ENCODE peak calls at places on chromosomes 2 and 18, in four cellular contexts. One of them, this sample, is unnamed.

GRCh38 chr2:120448427-120448826 is 102.5 kb downstream of the INHBB start:
- DNase-seq in ovary: no peak
- DNase-seq in RWPE1: no peak
- DNase-seq in activated CD8-positive, alpha-beta T cell treated with anti-CD3 and anti-CD28 coated beads for 36 hours: no peak
- DNase-seq in this sample: no peak

GRCh38 chr18:9722691-9723090 is 14.6 kb downstream of the RAB31 start:
- DNase-seq in ovary: no peak
- DNase-seq in RWPE1: no peak
- DNase-seq in activated CD8-positive, alpha-beta T cell treated with anti-CD3 and anti-CD28 coated beads for 36 hours: no peak
- DNase-seq in this sample: peak

GRCh38 chr18:23967321-23968089 is 47.0 kb upstream of the TTC39C start:
- DNase-seq in RWPE1: no peak
- DNase-seq in ovary: no peak
- DNase-seq in activated CD8-positive, alpha-beta T cell treated with anti-CD3 and anti-CD28 coated beads for 36 hours: peak
- DNase-seq in this sample: no peak

GRCh38 chr2:149446735-149447134 is 116.3 kb downstream of the LYPD6 start:
- DNase-seq in activated CD8-positive, alpha-beta T cell treated with anti-CD3 and anti-CD28 coated beads for 36 hours: no peak
- DNase-seq in ovary: no peak
- DNase-seq in RWPE1: no peak
- DNase-seq in this sample: no peak

GRCh38 chr18:79259218-79259617 is 136.5 kb upstream of the NFATC1 start:
- DNase-seq in RWPE1: no peak
- DNase-seq in activated CD8-positive, alpha-beta T cell treated with anti-CD3 and anti-CD28 coated beads for 36 hours: no peak
- DNase-seq in ovary: no peak
- DNase-seq in this sample: no peak

GRCh38 chr2:96241901-96242611 is 23.7 kb downstream of the TMEM127 start:
- DNase-seq in ovary: no peak
- DNase-seq in activated CD8-positive, alpha-beta T cell treated with anti-CD3 and anti-CD28 coated beads for 36 hours: peak
- DNase-seq in RWPE1: peak
- DNase-seq in this sample: peak

GRCh38 chr2:215535726-215536125 is 99.9 kb upstream of the FN1 start:
- DNase-seq in ovary: no peak
- DNase-seq in RWPE1: no peak
- DNase-seq in activated CD8-positive, alpha-beta T cell treated with anti-CD3 and anti-CD28 coated beads for 36 hours: no peak
- DNase-seq in this sample: no peak

GRCh38 chr2:129806985-129807384 is 172.5 kb upstream of the RAB6C start:
- DNase-seq in ovary: no peak
- DNase-seq in activated CD8-positive, alpha-beta T cell treated with anti-CD3 and anti-CD28 coated beads for 36 hours: no peak
- DNase-seq in RWPE1: no peak
- DNase-seq in this sample: no peak

GRCh38 chr18:73283788-73284187 is 416.0 kb upstream of the NETO1 start:
- DNase-seq in ovary: no peak
- DNase-seq in activated CD8-positive, alpha-beta T cell treated with anti-CD3 and anti-CD28 coated beads for 36 hours: no peak
- DNase-seq in RWPE1: no peak
- DNase-seq in this sample: no peak

GRCh38 chr2:8984152-8984551 is 19.3 kb downstream of the MBOAT2 start:
- DNase-seq in activated CD8-positive, alpha-beta T cell treated with anti-CD3 and anti-CD28 coated beads for 36 hours: no peak
- DNase-seq in RWPE1: no peak
- DNase-seq in ovary: no peak
- DNase-seq in this sample: no peak

GRCh38 chr2:8984855-8985254 is 18.6 kb downstream of the MBOAT2 start:
- DNase-seq in ovary: no peak
- DNase-seq in activated CD8-positive, alpha-beta T cell treated with anti-CD3 and anti-CD28 coated beads for 36 hours: no peak
- DNase-seq in RWPE1: no peak
- DNase-seq in this sample: no peak

GRCh38 chr2:8987413-8987812 is 16.1 kb downstream of the MBOAT2 start:
- DNase-seq in RWPE1: no peak
- DNase-seq in activated CD8-positive, alpha-beta T cell treated with anti-CD3 and anti-CD28 coated beads for 36 hours: no peak
- DNase-seq in ovary: no peak
- DNase-seq in this sample: no peak

GRCh38 chr2:8985561-8986326 is 17.7 kb downstream of the MBOAT2 start:
- DNase-seq in ovary: no peak
- DNase-seq in RWPE1: no peak
- DNase-seq in activated CD8-positive, alpha-beta T cell treated with anti-CD3 and anti-CD28 coated beads for 36 hours: no peak
- DNase-seq in this sample: no peak

DNA sequence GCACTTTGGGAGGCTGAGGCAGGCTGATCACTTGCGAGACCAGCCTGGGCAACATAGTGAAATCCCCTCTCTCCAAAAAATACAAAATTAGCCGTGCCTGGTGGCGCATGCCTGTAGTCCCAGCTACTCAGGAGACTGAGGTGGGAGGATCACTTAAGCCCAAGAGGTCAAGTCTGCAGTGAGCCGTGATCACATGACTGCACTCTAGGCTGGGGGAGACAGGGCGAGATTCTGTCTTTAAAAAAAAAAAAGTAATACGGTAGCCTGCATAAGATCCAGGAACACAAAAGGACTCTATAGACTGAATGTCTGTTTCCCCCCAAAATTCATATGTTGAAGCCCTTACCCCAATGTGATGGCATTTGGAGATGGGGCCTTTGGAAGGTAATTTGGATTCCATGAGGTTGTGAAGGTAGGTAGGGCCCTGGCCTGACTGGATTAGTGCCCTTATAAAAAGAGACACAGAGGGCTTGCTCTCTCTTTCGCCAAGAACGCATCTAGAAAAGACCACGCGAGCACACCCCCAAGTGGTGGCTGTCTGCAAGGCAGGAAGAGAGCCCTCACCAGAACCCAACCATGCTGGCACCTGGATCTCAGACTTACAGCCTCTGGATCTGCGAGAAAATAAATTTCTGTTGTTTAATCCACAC is 17.0 kb downstream of the MBOAT2 start:
- DNase-seq in RWPE1: no peak
- DNase-seq in ovary: no peak
- DNase-seq in activated CD8-positive, alpha-beta T cell treated with anti-CD3 and anti-CD28 coated beads for 36 hours: peak
- DNase-seq in this sample: no peak
- TF ChIP-seq CTCF in RWPE1: no peak
- TF ChIP-seq CTCF in ovary: no peak
- TF ChIP-seq CTCF in activated CD8-positive, alpha-beta T cell treated with anti-CD3 and anti-CD28 coated beads for 36 hours: peak
- TF ChIP-seq CTCF in this sample: peak

GRCh38 chr2:57049273-57049672 is 865.5 kb downstream of the CCDC85A start:
- DNase-seq in activated CD8-positive, alpha-beta T cell treated with anti-CD3 and anti-CD28 coated beads for 36 hours: no peak
- DNase-seq in ovary: no peak
- DNase-seq in RWPE1: no peak
- DNase-seq in this sample: no peak
- TF ChIP-seq CTCF in activated CD8-positive, alpha-beta T cell treated with anti-CD3 and anti-CD28 coated beads for 36 hours: no peak
- TF ChIP-seq CTCF in ovary: no peak
- TF ChIP-seq CTCF in RWPE1: no peak
- TF ChIP-seq CTCF in this sample: no peak

GRCh38 chr2:84022810-84023431 is 436.2 kb downstream of the SUCLG1 start:
- DNase-seq in activated CD8-positive, alpha-beta T cell treated with anti-CD3 and anti-CD28 coated beads for 36 hours: peak
- DNase-seq in ovary: no peak
- DNase-seq in RWPE1: peak
- DNase-seq in this sample: peak
- TF ChIP-seq CTCF in activated CD8-positive, alpha-beta T cell treated with anti-CD3 and anti-CD28 coated beads for 36 hours: peak
- TF ChIP-seq CTCF in ovary: no peak
- TF ChIP-seq CTCF in RWPE1: peak
- TF ChIP-seq CTCF in this sample: peak

DNA sequence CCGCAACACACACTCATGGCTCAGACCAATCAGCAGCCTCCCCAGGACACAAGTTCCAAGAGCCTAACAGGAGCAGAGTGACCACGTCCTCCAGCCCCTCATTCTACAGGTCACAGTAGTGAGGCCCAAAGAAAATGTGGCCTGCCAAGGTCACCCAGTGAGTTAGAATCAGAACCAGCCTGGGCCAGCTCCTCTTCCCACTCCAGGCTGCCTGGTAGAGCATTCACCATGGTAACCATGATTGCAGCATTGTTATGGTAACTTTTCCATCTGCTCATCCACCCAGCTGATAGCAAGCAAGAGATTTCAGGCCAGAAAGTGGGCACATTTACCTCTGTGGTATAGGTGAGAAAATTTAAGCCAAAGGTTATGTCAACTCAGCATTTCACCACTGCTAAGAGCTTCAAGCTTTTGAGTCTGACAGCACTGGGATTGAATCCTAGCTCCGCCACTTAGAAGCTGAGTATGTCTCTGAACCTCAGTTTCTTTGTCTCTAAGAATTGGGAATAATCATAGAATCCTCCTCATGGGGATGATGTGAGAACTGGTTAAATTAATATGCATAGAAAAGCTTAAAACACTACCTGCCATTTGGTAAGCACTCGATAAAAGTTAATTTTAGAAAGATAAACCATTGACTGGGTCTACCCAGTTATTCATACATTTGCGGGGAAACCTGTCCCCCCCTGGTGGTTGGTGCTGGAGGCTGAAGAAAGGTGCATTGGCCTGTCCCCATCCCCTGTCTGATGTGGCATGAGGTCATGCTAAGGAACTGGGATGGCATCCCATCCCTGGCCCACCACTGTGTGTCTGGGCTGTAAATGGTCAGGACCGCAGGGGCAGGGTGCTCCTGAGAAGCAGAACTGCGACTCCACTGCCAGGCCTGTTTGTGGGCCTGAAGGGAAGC is 181.5 kb downstream of the KLHL29 start:
- DNase-seq in activated CD8-positive, alpha-beta T cell treated with anti-CD3 and anti-CD28 coated beads for 36 hours: peak
- DNase-seq in ovary: no peak
- DNase-seq in RWPE1: peak
- DNase-seq in this sample: peak
- TF ChIP-seq CTCF in activated CD8-positive, alpha-beta T cell treated with anti-CD3 and anti-CD28 coated beads for 36 hours: no peak
- TF ChIP-seq CTCF in ovary: peak
- TF ChIP-seq CTCF in RWPE1: no peak
- TF ChIP-seq CTCF in this sample: no peak

GRCh38 chr18:35917043-35917442 is 55.4 kb upstream of the RMP24 start:
- DNase-seq in ovary: no peak
- DNase-seq in RWPE1: no peak
- DNase-seq in activated CD8-positive, alpha-beta T cell treated with anti-CD3 and anti-CD28 coated beads for 36 hours: no peak
- DNase-seq in this sample: no peak
- TF ChIP-seq CTCF in ovary: no peak
- TF ChIP-seq CTCF in RWPE1: no peak
- TF ChIP-seq CTCF in activated CD8-positive, alpha-beta T cell treated with anti-CD3 and anti-CD28 coated beads for 36 hours: no peak
- TF ChIP-seq CTCF in this sample: no peak

GRCh38 chr2:234881413-234882241 is 70.2 kb upstream of the SH3BP4 start:
- DNase-seq in ovary: peak
- DNase-seq in RWPE1: peak
- DNase-seq in activated CD8-positive, alpha-beta T cell treated with anti-CD3 and anti-CD28 coated beads for 36 hours: peak
- DNase-seq in this sample: peak
- TF ChIP-seq CTCF in ovary: peak
- TF ChIP-seq CTCF in RWPE1: peak
- TF ChIP-seq CTCF in activated CD8-positive, alpha-beta T cell treated with anti-CD3 and anti-CD28 coated beads for 36 hours: peak
- TF ChIP-seq CTCF in this sample: peak

DNA sequence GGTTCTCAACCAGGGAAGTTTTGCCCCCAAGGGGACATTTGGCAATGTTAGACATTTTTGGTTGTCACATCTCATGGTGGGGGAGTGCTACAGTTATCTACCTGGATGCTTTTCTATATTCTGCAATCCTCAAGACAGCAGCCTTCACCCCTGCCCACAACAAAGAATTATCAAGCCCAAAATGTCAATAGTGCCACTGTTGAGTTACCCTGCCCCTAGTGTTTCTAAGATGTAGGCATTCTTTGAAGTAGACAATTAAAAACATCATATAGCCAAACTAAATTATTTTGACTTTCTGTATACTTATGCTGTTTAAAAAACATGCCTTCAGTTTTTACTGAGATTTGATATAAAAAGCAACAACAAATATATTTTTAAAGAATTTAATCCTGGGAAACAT is 48.0 kb downstream of the ABI2 start:
- DNase-seq in ovary: no peak
- DNase-seq in RWPE1: no peak
- DNase-seq in activated CD8-positive, alpha-beta T cell treated with anti-CD3 and anti-CD28 coated beads for 36 hours: no peak
- DNase-seq in this sample: no peak
- TF ChIP-seq CTCF in ovary: no peak
- TF ChIP-seq CTCF in RWPE1: no peak
- TF ChIP-seq CTCF in activated CD8-positive, alpha-beta T cell treated with anti-CD3 and anti-CD28 coated beads for 36 hours: no peak
- TF ChIP-seq CTCF in this sample: no peak

This sample was measured in GM13976.